ENCODE peak calls at places on chromosomes 16 and 17, in seven cellular contexts. V, W, H, Q, D, T and C are unnamed samples.
A peak's percentile ranks its signal among the peaks of the same experiment; 100 is the strongest.

GRCh38 chr16:66918803-66919568 is at the start of gene CDH16:
- DNase-seq in V (no peak), W (no peak), H (no peak), Q (no peak), D (no peak), T (no peak), C (no peak)

GRCh38 chr17:9228408-9229159 is 207.3 kb downstream of the NTN1 start:
- DNase-seq in V (peak; percentile 54), W (no peak), H (no peak), Q (no peak), D (no peak), T (no peak), C (no peak)

GRCh38 chr16:31874354-31875111 is 926 bp downstream of the ZNF267 start:
- DNase-seq in V (no peak), W (peak; percentile 25), H (no peak), Q (no peak), D (no peak), T (no peak), C (peak; percentile 31)

GRCh38 chr17:60610481-60610880 is 10.5 kb downstream of the PPM1D start:
- DNase-seq in V (no peak), W (no peak), H (no peak), Q (no peak), D (no peak), T (no peak), C (no peak)

GRCh38 chr16:77290451-77291110 is 91.4 kb downstream of the SYCE1L start:
- DNase-seq in V (no peak), W (no peak), H (no peak), Q (no peak), D (no peak), T (no peak), C (no peak)

GRCh38 chr17:1039511-1040215 is 42.7 kb downstream of the TIMM22 start:
- DNase-seq in V (peak; percentile 66), W (no peak), H (no peak), Q (peak; percentile 75), D (no peak), T (peak; percentile 87), C (peak; percentile 50)

GRCh38 chr16:88681709-88682451 is 4.4 kb downstream of the SNAI3 start:
- DNase-seq in V (peak; percentile 45), W (no peak), H (peak; percentile 80), Q (peak; percentile 69), D (no peak), T (no peak), C (no peak)

GRCh38 chr17:5405400-5405799 is 14.1 kb downstream of the NUP88 start:
- DNase-seq in V (no peak), W (no peak), H (no peak), Q (no peak), D (no peak), T (no peak), C (no peak)

GRCh38 chr16:72043058-72043457 is 11.2 kb upstream of the HP start:
- DNase-seq in V (no peak), W (no peak), H (no peak), Q (no peak), D (no peak), T (no peak), C (no peak)

GRCh38 chr16:19829844-19830703 is 54.6 kb downstream of the GPRC5B start:
- DNase-seq in V (no peak), W (no peak), H (no peak), Q (peak; percentile 46), D (no peak), T (peak; percentile 19), C (no peak)

GRCh38 chr16:86566966-86567700 is 504 bp downstream of the FOXC2 start:
- DNase-seq in V (no peak), W (peak; percentile 79), H (no peak), Q (no peak), D (no peak), T (no peak), C (no peak)

GRCh38 chr17:4724655-4725054 is 6.6 kb upstream of the MED11 start:
- DNase-seq in V (no peak), W (no peak), H (no peak), Q (no peak), D (no peak), T (no peak), C (no peak)

GRCh38 chr17:9973689-9974459 is 68.8 kb upstream of the RCVRN start:
- DNase-seq in V (no peak), W (no peak), H (no peak), Q (no peak), D (no peak), T (peak; percentile 58), C (no peak)

GRCh38 chr16:77794586-77794985 is 6.2 kb downstream of the VAT1L start:
- DNase-seq in V (no peak), W (no peak), H (no peak), Q (no peak), D (no peak), T (no peak), C (no peak)

DNA sequence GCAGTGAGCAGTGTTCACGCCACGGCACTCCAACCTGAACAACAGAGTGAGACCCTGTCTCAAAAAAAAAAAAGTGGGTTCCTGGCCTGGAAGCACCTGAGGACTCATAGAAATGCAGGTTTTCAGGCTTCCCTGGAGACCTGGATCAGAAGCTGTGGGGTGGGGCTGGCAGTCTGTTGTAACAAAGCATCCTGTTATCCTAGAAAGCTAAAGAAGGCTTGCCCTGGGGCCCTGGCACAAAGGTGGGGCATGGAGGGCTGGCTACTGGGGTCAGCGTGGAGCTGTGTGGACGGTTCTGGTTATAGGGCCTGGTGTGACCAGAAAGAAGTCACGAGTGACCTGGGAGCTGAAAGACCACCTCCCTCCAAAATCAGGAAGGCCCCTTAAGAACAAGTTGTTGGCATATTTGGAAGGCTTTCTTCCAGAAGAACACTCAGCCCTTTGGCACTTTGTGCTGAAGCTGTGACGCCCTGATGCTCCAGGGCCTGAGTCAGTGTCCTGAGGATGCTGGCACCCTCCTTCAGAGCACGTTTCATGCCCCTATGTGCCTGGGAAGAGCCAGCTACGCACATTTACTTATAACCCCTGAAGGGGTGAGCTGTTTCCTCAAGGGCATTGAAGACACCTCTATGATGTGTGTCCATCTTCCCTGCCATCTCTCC is 6.2 kb downstream of the CRISPLD2 start:
- DNase-seq in V (no peak), W (no peak), H (no peak), Q (no peak), D (no peak), T (peak; percentile 89), C (no peak)
- H3K27ac ChIP-seq in V (peak overlapping the region; percentile 74), W (peak overlapping the region; percentile 87), H (peak overlapping the region; percentile 69), Q (peak overlapping the region; percentile 96), D (no peak overlapping the region), T (peak overlapping the region; percentile 100), C (peak overlapping the region; percentile 52)

DNA sequence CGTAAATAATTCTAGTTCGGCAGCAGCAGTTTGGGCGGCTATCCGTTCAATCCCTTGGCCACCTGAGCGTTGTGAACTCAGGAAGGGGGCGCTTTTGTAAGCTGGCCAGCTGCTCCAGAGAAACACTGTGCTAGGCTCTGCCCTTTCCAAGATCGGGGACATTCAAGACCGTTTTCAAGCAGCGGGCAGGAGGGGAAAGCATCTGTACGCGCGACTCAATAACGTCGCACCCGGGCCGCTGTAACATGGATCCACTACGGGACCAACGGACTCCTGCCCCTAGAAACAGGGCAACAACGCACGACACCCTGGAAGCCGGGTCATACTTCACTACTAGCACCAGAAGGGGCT is 463 bp downstream of the TOP2A start:
- DNase-seq in V (no peak), W (peak; percentile 49), H (no peak), Q (no peak), D (no peak), T (no peak), C (no peak)
- TF ChIP-seq CTCF in V (no peak), W (peak; percentile 5), H (no peak), Q (no peak), D (peak; percentile 3), T (no peak), C (no peak)

GRCh38 chr17:15918661-15919259 is 26.2 kb upstream of the ADORA2B start:
- DNase-seq in V (no peak), W (no peak), H (no peak), Q (peak; percentile 29), D (no peak), T (peak; percentile 91), C (peak; percentile 41)

GRCh38 chr17:15917439-15918027 is 27.4 kb upstream of the ADORA2B start:
- DNase-seq in V (no peak), W (no peak), H (no peak), Q (no peak), D (no peak), T (no peak), C (no peak)

GRCh38 chr17:15915996-15916395 is 28.9 kb upstream of the ADORA2B start:
- DNase-seq in V (no peak), W (no peak), H (no peak), Q (no peak), D (no peak), T (no peak), C (no peak)

GRCh38 chr17:15918261-15918660 is 26.7 kb upstream of the ADORA2B start:
- DNase-seq in V (no peak), W (no peak), H (no peak), Q (no peak), D (no peak), T (no peak), C (no peak)

GRCh38 chr17:15917021-15917438 is 27.9 kb upstream of the ADORA2B start:
- DNase-seq in V (no peak), W (no peak), H (no peak), Q (no peak), D (no peak), T (no peak), C (no peak)
- H3K4me1 ChIP-seq in V (no peaks in the 10 kb centered on the region), W (no peaks in the 10 kb centered on the region), H (peaks cover 17% of the 10 kb centered on the region), Q (peaks cover 28% of the 10 kb centered on the region), D (peaks cover 36% of the 10 kb centered on the region), T (peaks cover 38% of the 10 kb centered on the region), C (peaks cover 15% of the 10 kb centered on the region)

DNA sequence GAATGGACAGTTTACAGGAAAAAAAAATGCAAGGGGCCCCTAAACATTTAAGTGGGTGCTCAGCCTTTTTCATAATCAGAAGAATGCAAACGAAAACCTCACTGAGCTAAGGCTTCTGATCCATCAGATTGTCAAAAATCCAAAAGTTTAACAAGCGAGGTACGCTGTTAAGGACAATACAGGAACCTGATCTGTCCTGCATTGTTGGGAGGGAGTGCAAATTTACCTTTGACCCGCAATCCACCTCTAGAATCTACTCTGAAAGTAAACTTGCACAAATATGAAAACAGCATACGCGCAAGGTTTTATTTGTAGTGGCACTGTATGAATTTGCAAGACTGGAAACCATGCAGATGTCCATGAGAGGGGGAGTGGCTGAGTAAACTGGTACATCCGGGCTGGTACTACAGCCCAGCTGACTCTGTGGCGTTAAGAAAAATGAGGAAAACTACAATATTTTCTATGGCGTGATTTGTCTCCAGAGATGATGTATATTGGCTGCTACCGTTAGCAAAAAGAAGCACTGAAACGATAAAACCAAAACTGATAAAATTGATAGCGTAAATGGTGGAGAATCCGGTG is 28.8 kb upstream of the ST6GALNAC1 start:
- DNase-seq in V (no peak), W (no peak), H (no peak), Q (no peak), D (no peak), T (no peak), C (peak; percentile 37)
- H3K27ac ChIP-seq in V (peak overlapping the region; percentile 82), W (peak overlapping the region; percentile 44), H (peak overlapping the region; percentile 95), Q (peak overlapping the region; percentile 93), D (peak overlapping the region; percentile 78), T (peak overlapping the region; percentile 90), C (peak overlapping the region; percentile 93)